ENCODE peak calls at places on chromosomes 11 and 22, in four cellular contexts. Q is right lobe of liver, J is suprapubic skin, O is body of pancreas. R is an unnamed sample.

GRCh38 chr11:70091651-70092050 is 13.5 kb downstream of the ANO1 start:
- DNase-seq in O (no peak), Q (no peak), J (no peak), R (no peak)

GRCh38 chr22:46737976-46738641 is at the start of gene CERK:
- DNase-seq in Q (peak; percentile 83), O (peak; percentile 78), J (peak; percentile 85), R (peak; percentile 94)

GRCh38 chr22:24444729-24445466 is 17.5 kb downstream of the ADORA2A start:
- DNase-seq in J (peak; percentile 29), O (no peak), Q (no peak), R (peak; percentile 63)

GRCh38 chr22:33652596-33652995 is 267.7 kb downstream of the LARGE1 start:
- DNase-seq in J (no peak), Q (no peak), O (no peak), R (no peak)

GRCh38 chr22:49657974-49658550 is 169.6 kb downstream of the BRD1 start:
- DNase-seq in Q (no peak), J (peak; percentile 46), O (no peak), R (peak; percentile 59)

GRCh38 chr11:93063101-93063500 is 93.7 kb downstream of the MTNR1B start:
- DNase-seq in J (no peak), O (no peak), Q (no peak), R (no peak)

GRCh38 chr11:60925685-60926267 is 1.5 kb downstream of the TMEM132A start:
- DNase-seq in Q (no peak), J (no peak), O (no peak), R (no peak)

GRCh38 chr11:13767461-13767860 is 99.0 kb downstream of the FAR1 start:
- DNase-seq in J (no peak), Q (no peak), O (no peak), R (no peak)

GRCh38 chr11:78110830-78111229 is 28.6 kb downstream of the ALG8 start:
- DNase-seq in O (no peak), Q (no peak), J (no peak), R (no peak)

GRCh38 chr11:61946894-61947293 is 3.3 kb upstream of the BEST1 start:
- DNase-seq in Q (no peak), O (no peak), J (no peak), R (no peak)

GRCh38 chr11:131070365-131070764 is 154.1 kb upstream of the SNX19 start:
- DNase-seq in J (no peak), Q (no peak), O (no peak), R (no peak)
- TF ChIP-seq CTCF in J (no peak), Q (no peak), O (no peak), R (no peak)

GRCh38 chr11:122159173-122159701 is 43.2 kb upstream of the BLID start:
- DNase-seq in Q (no peak), J (no peak), O (no peak), R (peak; percentile 43)
- H3K4me1 ChIP-seq in Q (no peaks in the 10 kb centered on the region), J (peaks cover 25% of the 10 kb centered on the region), O (no peaks in the 10 kb centered on the region), R (no peaks in the 10 kb centered on the region)

GRCh38 chr11:91220476-91221202 is 997.8 kb upstream of the CHORDC1 start:
- DNase-seq in J (no peak), Q (no peak), O (no peak), R (no peak)
- TF ChIP-seq CTCF in J (no peak), Q (no peak), O (no peak), R (no peak)

GRCh38 chr11:20112291-20113146 is 47.8 kb downstream of the DBX1 start:
- DNase-seq in Q (peak; percentile 62), O (peak; percentile 73), J (peak; percentile 72), R (peak; percentile 92)
- H3K4me1 ChIP-seq in Q (no peaks in the 10 kb centered on the region), O (peaks cover 20% of the 10 kb centered on the region), J (peaks cover 23% of the 10 kb centered on the region), R (no peaks in the 10 kb centered on the region)